ENCODE peak calls at places on chromosomes 16 and 17, in four cellular contexts. F, A, T and V are unnamed samples.

GRCh38 chr16:1621851-1622250 is 9.7 kb downstream of the CRAMP1 start:
- DNase-seq in F (no peak), A (no peak), T (no peak), V (no peak)

GRCh38 chr16:12679660-12680272 is 123.9 kb downstream of the CPPED1 start:
- DNase-seq in F (no peak), A (no peak), T (no peak), V (no peak)

GRCh38 chr17:81865733-81866439 is 5.3 kb downstream of the ARHGDIA start:
- DNase-seq in F (peak; percentile 98), A (peak; percentile 30), T (no peak), V (no peak)

GRCh38 chr16:610513-611381 is 20.0 kb upstream of the WFIKKN1 start:
- DNase-seq in F (no peak), A (peak; percentile 65), T (peak; percentile 59), V (no peak)

GRCh38 chr17:57527437-57528083 is 217.5 kb downstream of the CCDC182 start:
- DNase-seq in F (no peak), A (no peak), T (no peak), V (peak; percentile 50)

GRCh38 chr17:3998436-3998835 is 34.2 kb upstream of the ATP2A3 start:
- DNase-seq in F (peak; percentile 19), A (no peak), T (no peak), V (no peak)

GRCh38 chr16:65574311-65574966 is 452.6 kb upstream of the CDH11 start:
- DNase-seq in F (no peak), A (no peak), T (no peak), V (no peak)

GRCh38 chr16:51762081-51762995 is 611.3 kb upstream of the SALL1 start:
- DNase-seq in F (peak; percentile 86), A (peak; percentile 17), T (peak; percentile 44), V (peak; percentile 66)

GRCh38 chr16:65201446-65202010 is 79.7 kb upstream of the CDH11 start:
- DNase-seq in F (no peak), A (no peak), T (no peak), V (no peak)

GRCh38 chr17:65022751-65023421 is 33.7 kb downstream of the GNA13 start:
- DNase-seq in F (no peak), A (no peak), T (no peak), V (no peak)

GRCh38 chr16:86355538-86355937 is 154.8 kb upstream of the FOXF1 start:
- DNase-seq in F (no peak), A (no peak), T (no peak), V (no peak)

GRCh38 chr17:75814900-75815373 is 29.3 kb downstream of the UNC13D start:
- DNase-seq in F (peak; percentile 46), A (no peak), T (no peak), V (no peak)

GRCh38 chr16:15427648-15428239 is 6.6 kb upstream of the BMERB1 start:
- DNase-seq in F (peak; percentile 66), A (peak; percentile 50), T (peak; percentile 61), V (no peak)

GRCh38 chr16:56860226-56861020 is 4.6 kb upstream of the SLC12A3 start:
- DNase-seq in F (no peak), A (no peak), T (no peak), V (peak; percentile 60)

GRCh38 chr17:27485125-27485524 is 28.9 kb downstream of the KSR1 start:
- DNase-seq in F (no peak), A (no peak), T (no peak), V (no peak)

GRCh38 chr16:17026600-17027242 is 444.0 kb downstream of the XYLT1 start:
- DNase-seq in F (no peak), A (no peak), T (no peak), V (no peak)

GRCh38 chr17:1275962-1276736 is 3.3 kb upstream of the TRARG1 start:
- DNase-seq in F (peak; percentile 67), A (peak; percentile 78), T (peak; percentile 77), V (peak; percentile 70)

GRCh38 chr16:28924762-28925385 is at the start of gene RABEP2:
- DNase-seq in F (peak; percentile 93), A (peak; percentile 98), T (peak; percentile 99), V (peak; percentile 99)

GRCh38 chr16:13036600-13036999 is 135.2 kb downstream of the SHISA9 start:
- DNase-seq in F (peak; percentile 49), A (no peak), T (peak; percentile 17), V (peak; percentile 47)

GRCh38 chr16:1678500-1679098 is 520 bp downstream of the JPT2 start:
- DNase-seq in F (peak; percentile 70), A (peak; percentile 63), T (no peak), V (peak; percentile 27)

GRCh38 chr17:48930435-48930873 is 14.2 kb downstream of the SNF8 start:
- DNase-seq in F (no peak), A (no peak), T (no peak), V (no peak)

GRCh38 chr17:72850410-72850809 is 242.1 kb downstream of the SLC39A11 start:
- DNase-seq in F (no peak), A (no peak), T (no peak), V (no peak)

GRCh38 chr16:23248261-23249194 is 53.6 kb upstream of the SCNN1B start:
- DNase-seq in F (no peak), A (no peak), T (no peak), V (no peak)

GRCh38 chr17:76145231-76146052 is 4.4 kb upstream of the FOXJ1 start:
- DNase-seq in F (no peak), A (peak; percentile 65), T (no peak), V (no peak)

GRCh38 chr16:58843675-58844074 is 109.6 kb upstream of the GOT2 start:
- DNase-seq in F (no peak), A (no peak), T (no peak), V (peak; percentile 13)

GRCh38 chr16:29825145-29826044 is 5.1 kb downstream of the MVP start:
- DNase-seq in F (no peak), A (peak; percentile 40), T (no peak), V (no peak)

GRCh38 chr16:76932541-76933211 is 258.3 kb upstream of the MON1B start:
- DNase-seq in F (no peak), A (no peak), T (no peak), V (no peak)

GRCh38 chr16:66714659-66715307 is 18.2 kb upstream of the CMTM4 start:
- DNase-seq in F (no peak), A (no peak), T (no peak), V (peak; percentile 64)

GRCh38 chr16:22383827-22384226 is 9.4 kb upstream of the CDR2 start:
- DNase-seq in F (no peak), A (no peak), T (no peak), V (no peak)

GRCh38 chr17:61253293-61253801 is 146.3 kb upstream of the TBX2 start:
- DNase-seq in F (peak; percentile 53), A (no peak), T (no peak), V (no peak)

GRCh38 chr16:19520861-19521331 is 1.0 kb downstream of the GDE1 start:
- DNase-seq in F (no peak), A (no peak), T (no peak), V (no peak)